ENCODE peak calls at places on chromosomes 16 and 17, in six cellular contexts. P is GM12865, O is naive B cell, T is fibroblast of the aortic adventitia, F is AML-193, C is head of caudate nucleus. A is an unnamed sample.

GRCh38 chr17:2087597-2088211 is 32.8 kb downstream of the HIC1 start:
- DNase-seq in P (peak; percentile 93), O (peak; percentile 59), T (peak; percentile 71), F (peak; percentile 87), C (no peak), A (peak; percentile 74)

GRCh38 chr17:12623220-12623848 is 42.4 kb upstream of the MYOCD start:
- DNase-seq in P (no peak), O (no peak), T (no peak), F (no peak), C (no peak), A (no peak)

GRCh38 chr16:86118467-86119307 is 219.7 kb downstream of the IRF8 start:
- DNase-seq in P (peak; percentile 53), O (no peak), T (peak; percentile 32), F (no peak), C (no peak), A (peak; percentile 18)

GRCh38 chr17:79732804-79733691 is 2.3 kb downstream of the ENPP7 start:
- DNase-seq in P (peak; percentile 80), O (no peak), T (no peak), F (peak; percentile 54), C (no peak), A (peak; percentile 66)

GRCh38 chr17:47785538-47786123 is 36.0 kb downstream of the OSBPL7 start:
- DNase-seq in P (peak; percentile 19), O (no peak), T (peak; percentile 30), F (peak; percentile 21), C (no peak), A (peak; percentile 49)

GRCh38 chr16:66832661-66833305 is 2.0 kb upstream of the NAE1 start:
- DNase-seq in P (no peak), O (no peak), T (peak; percentile 21), F (no peak), C (no peak), A (no peak)

GRCh38 chr16:24834459-24835335 is 11.1 kb upstream of the SLC5A11 start:
- DNase-seq in P (peak; percentile 8), O (no peak), T (peak; percentile 61), F (peak; percentile 6), C (peak; percentile 53), A (peak; percentile 23)

GRCh38 chr17:73261952-73262675 is 434 bp upstream of the CPSF4L start:
- DNase-seq in P (no peak), O (no peak), T (no peak), F (no peak), C (peak; percentile 78), A (no peak)

GRCh38 chr17:81996232-81996756 is 18.9 kb downstream of the ASPSCR1 start:
- DNase-seq in P (no peak), O (no peak), T (no peak), F (no peak), C (no peak), A (no peak)

GRCh38 chr17:74218436-74218835 is 5.1 kb downstream of the TTYH2 start:
- DNase-seq in P (no peak), O (no peak), T (peak; percentile 79), F (no peak), C (no peak), A (no peak)

GRCh38 chr17:30332057-30332542 is 1.8 kb downstream of the TMIGD1 start:
- DNase-seq in P (peak; percentile 82), O (no peak), T (no peak), F (peak; percentile 40), C (no peak), A (no peak)

GRCh38 chr17:43803758-43804157 is 23.5 kb downstream of the CFAP97D1 start:
- DNase-seq in P (no peak), O (no peak), T (peak; percentile 37), F (no peak), C (no peak), A (no peak)

GRCh38 chr17:73641779-73642580 is 2.3 kb downstream of the SDK2 start:
- DNase-seq in P (no peak), O (no peak), T (no peak), F (no peak), C (no peak), A (no peak)

GRCh38 chr17:29177541-29177870 is 2.7 kb downstream of the MYO18A start:
- DNase-seq in P (no peak), O (no peak), T (no peak), F (no peak), C (no peak), A (no peak)

GRCh38 chr16:68910051-68910450 is 66.7 kb downstream of the TANGO6 start:
- DNase-seq in P (no peak), O (no peak), T (no peak), F (no peak), C (no peak), A (no peak)

GRCh38 chr16:84806256-84806889 is 13.4 kb upstream of the CRISPLD2 start:
- DNase-seq in P (peak; percentile 31), O (peak; percentile 15), T (peak; percentile 82), F (peak; percentile 77), C (no peak), A (peak; percentile 53)

GRCh38 chr16:59212492-59213024 is 478.4 kb upstream of the GOT2 start:
- DNase-seq in P (no peak), O (no peak), T (no peak), F (no peak), C (no peak), A (no peak)

GRCh38 chr17:59815965-59816364 is 76.8 kb downstream of the TUBD1 start:
- DNase-seq in P (no peak), O (no peak), T (peak; percentile 55), F (no peak), C (no peak), A (no peak)

A was measured in RPMI8226.